ENCODE peak calls at places on chromosomes 12 and 14, in four cellular contexts. E is breast epithelium, U is sigmoid colon, G is Peyer's patch. T is an unnamed sample. For H3K27me3 and H3K36me3, the result is how much of the 10 kb centered on the place peaks cover.

GRCh38 chr12:92898755-92899154 is 30.3 kb downstream of the EEA1 start:
- DNase-seq in E (no peak), U (no peak), G (no peak), T (no peak)

GRCh38 chr12:28107679-28108078 is 82.6 kb upstream of the CCDC91 start:
- DNase-seq in E (no peak), U (no peak), G (no peak), T (no peak)

GRCh38 chr12:32891956-32892355 is 4.6 kb downstream of the PKP2 start:
- DNase-seq in E (no peak), U (no peak), G (no peak), T (no peak)

GRCh38 chr14:60094306-60094897 is 2.7 kb downstream of the PCNX4 start:
- DNase-seq in E (no peak), U (no peak), G (no peak), T (no peak)

GRCh38 chr14:70971588-70971987 is 64.3 kb downstream of the PCNX1 start:
- DNase-seq in E (no peak), U (no peak), G (no peak), T (no peak)

GRCh38 chr14:76434220-76434619 is 58.3 kb downstream of the ESRRB start:
- DNase-seq in E (no peak), U (no peak), G (no peak), T (no peak)

GRCh38 chr14:97719043-97719442 is 921.9 kb downstream of the VRK1 start:
- DNase-seq in E (no peak), U (no peak), G (no peak), T (no peak)

GRCh38 chr14:38367922-38368321 is 112.0 kb upstream of the CLEC14A start:
- DNase-seq in E (no peak), U (no peak), G (no peak), T (no peak)

GRCh38 chr14:93120522-93120921 is 4.8 kb upstream of the ITPK1 start:
- DNase-seq in E (no peak), U (no peak), G (no peak), T (no peak)

GRCh38 chr14:94407906-94408305 is 19.5 kb upstream of the SERPINA1 start:
- DNase-seq in E (no peak), U (no peak), G (no peak), T (no peak)

DNA sequence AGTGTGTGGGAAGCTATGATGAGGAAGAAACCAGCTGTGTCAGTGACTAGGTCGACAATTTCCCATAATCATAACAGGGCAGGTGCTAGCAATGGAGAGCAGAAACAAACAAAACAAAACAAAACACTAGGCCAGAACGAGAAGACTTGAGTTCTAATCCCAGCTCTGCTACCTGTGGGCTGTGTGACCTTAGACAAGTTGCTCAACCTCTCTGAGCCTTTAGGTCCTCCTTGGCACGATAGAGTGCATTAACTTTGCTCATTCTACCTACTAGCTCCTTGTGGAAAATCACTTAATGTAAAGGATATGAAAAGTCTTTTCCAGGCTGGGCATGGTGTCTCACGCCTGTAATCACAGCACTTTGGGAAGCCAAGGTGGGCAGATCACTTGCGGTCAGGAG is 11.2 kb downstream of the HHIPL1 start:
- DNase-seq in E (no peak), U (no peak), G (no peak), T (no peak)
- H3K27me3 ChIP-seq in E (under half), U (under half), G (under half), T (under half)

GRCh38 chr12:113815031-113815430 is 151.1 kb downstream of the RBM19 start:
- DNase-seq in E (no peak), U (no peak), G (no peak), T (no peak)
- H3K36me3 ChIP-seq in E (under half), U (under half), G (under half), T (under half)

GRCh38 chr12:131828671-131829350 is 618 bp downstream of the MMP17 start:
- DNase-seq in E (no peak), U (no peak), G (no peak), T (peak)
- TF ChIP-seq CTCF in E (no peak), U (no peak), G (no peak), T (no peak)

GRCh38 chr12:57616383-57617101 is 5.3 kb downstream of the ARHGEF25 start:
- DNase-seq in E (no peak), U (peak), G (no peak), T (no peak)
- H3K27me3 ChIP-seq in E (under half), U (under half), G (under half), T (under half)

GRCh38 chr14:64123241-64123956 is 170.8 kb downstream of the ESR2 start:
- DNase-seq in E (no peak), U (no peak), G (no peak), T (no peak)
- H3K36me3 ChIP-seq in E (under half), U (under half), G (half or more), T (half or more)

GRCh38 chr14:89252887-89253532 is 164.0 kb downstream of the FOXN3 start:
- DNase-seq in E (no peak), U (no peak), G (no peak), T (no peak)
- TF ChIP-seq CTCF in E (no peak), U (no peak), G (no peak), T (no peak)

GRCh38 chr12:49347307-49348237 is 884 bp downstream of the DNAJC22 start:
- DNase-seq in E (peak), U (peak), G (peak), T (peak)
- H3K27me3 ChIP-seq in E (under half), U (half or more), G (under half), T (half or more)

DNA sequence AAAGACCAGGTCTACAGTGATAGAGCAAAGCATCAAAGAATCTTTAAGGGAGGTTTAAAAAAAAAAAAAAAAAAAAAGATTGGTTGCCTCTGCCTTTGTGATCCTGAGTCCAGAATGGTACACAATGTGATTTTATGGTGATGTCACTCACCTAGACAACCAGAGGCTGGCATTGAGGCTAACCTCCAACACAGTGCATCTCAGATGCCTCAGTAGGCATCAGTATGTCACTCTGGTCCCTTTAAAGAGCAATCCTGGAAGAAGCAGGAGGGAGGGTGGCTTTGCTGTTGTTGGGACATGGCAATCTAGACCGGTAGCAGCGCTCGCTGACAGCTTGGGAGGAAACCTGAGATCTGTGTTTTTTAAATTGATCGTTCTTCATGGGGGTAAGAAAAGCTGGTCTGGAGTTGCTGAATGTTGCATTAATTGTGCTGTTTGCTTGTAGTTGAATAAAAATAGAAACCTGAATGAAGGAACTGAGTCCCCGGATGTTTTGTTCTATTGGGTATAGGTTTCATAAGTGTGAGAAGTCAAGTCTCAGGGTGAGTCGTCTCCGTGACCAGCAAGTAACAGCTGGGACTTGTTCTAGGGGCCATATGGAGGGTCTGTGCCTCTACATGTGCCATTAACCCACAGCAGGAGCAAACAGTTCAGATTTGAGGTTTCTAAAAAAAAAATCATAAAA is 9.3 kb downstream of the PEBP1 start:
- DNase-seq in E (no peak), U (no peak), G (no peak), T (no peak)
- H3K36me3 ChIP-seq in E (under half), U (under half), G (half or more), T (under half)

DNA sequence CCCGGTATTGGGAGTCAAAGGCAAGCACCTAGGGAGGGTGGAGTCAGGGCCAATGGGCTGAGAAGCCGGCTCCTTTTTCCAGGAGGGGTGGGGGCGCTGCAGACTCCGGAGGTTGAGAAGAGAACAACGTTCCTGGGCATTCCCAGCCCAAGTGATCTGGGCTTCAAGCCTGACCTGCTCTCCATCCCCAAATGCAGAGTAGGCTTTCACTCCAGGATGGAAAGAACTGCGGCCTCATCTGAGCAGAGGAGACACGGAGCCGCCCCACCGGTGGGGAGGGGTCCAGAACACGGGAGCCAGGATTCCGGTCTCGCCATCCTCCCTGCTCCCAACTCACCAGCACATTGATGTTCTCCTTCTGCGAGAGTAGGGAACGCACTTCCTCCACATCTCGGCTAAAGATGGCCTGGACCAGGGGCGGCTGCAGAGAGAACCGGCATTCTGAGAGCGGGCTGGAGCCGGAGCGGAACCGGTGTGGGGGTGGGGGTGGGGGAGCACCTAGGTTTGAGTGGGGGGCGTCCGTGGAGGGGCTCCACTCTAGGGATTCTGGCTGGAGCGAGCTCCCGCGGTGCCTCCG is 605 bp downstream of the ANKRD52 start:
- DNase-seq in E (no peak), U (no peak), G (no peak), T (no peak)
- TF ChIP-seq CTCF in E (no peak), U (no peak), G (no peak), T (no peak)

T was measured in left lung.